ENCODE peak calls at places on chromosomes 13 and 19, in five cellular contexts. One of them, this sample, is unnamed. For H3K4me1, the result is how much of the 10 kb centered on the place peaks cover.

GRCh38 chr13:40656358-40656757 is 10.1 kb downstream of the FOXO1 start:
- DNase-seq in transverse colon: no peak
- DNase-seq in H1: no peak
- DNase-seq in uterus: no peak
- DNase-seq in heart left ventricle: no peak
- DNase-seq in this sample: no peak

GRCh38 chr19:54248016-54248601 is 5.5 kb upstream of the LILRA6 start:
- DNase-seq in transverse colon: peak
- DNase-seq in uterus: no peak
- DNase-seq in heart left ventricle: peak
- DNase-seq in H1: no peak
- DNase-seq in this sample: no peak

GRCh38 chr13:23627419-23627818 is 57.2 kb downstream of the TNFRSF19 start:
- DNase-seq in heart left ventricle: no peak
- DNase-seq in transverse colon: no peak
- DNase-seq in uterus: no peak
- DNase-seq in H1: no peak
- DNase-seq in this sample: no peak

GRCh38 chr19:4375164-4375619 is 25.2 kb downstream of the SH3GL1 start:
- DNase-seq in heart left ventricle: no peak
- DNase-seq in transverse colon: peak
- DNase-seq in H1: peak
- DNase-seq in uterus: no peak
- DNase-seq in this sample: no peak

GRCh38 chr13:19062801-19063200 is 118.8 kb downstream of the TUBA3C start:
- DNase-seq in H1: no peak
- DNase-seq in uterus: no peak
- DNase-seq in heart left ventricle: no peak
- DNase-seq in transverse colon: no peak
- DNase-seq in this sample: no peak

GRCh38 chr13:60617863-60618733 is 221.1 kb downstream of the TDRD3 start:
- DNase-seq in H1: peak
- DNase-seq in uterus: no peak
- DNase-seq in heart left ventricle: no peak
- DNase-seq in transverse colon: no peak
- DNase-seq in this sample: no peak

GRCh38 chr13:30355405-30355741 is 48.0 kb upstream of the KATNAL1 start:
- DNase-seq in uterus: no peak
- DNase-seq in transverse colon: no peak
- DNase-seq in heart left ventricle: no peak
- DNase-seq in H1: peak
- DNase-seq in this sample: no peak

GRCh38 chr13:112184851-112185371 is 118.0 kb downstream of the SOX1 start:
- DNase-seq in heart left ventricle: no peak
- DNase-seq in transverse colon: no peak
- DNase-seq in H1: no peak
- DNase-seq in uterus: no peak
- DNase-seq in this sample: no peak

GRCh38 chr13:50410921-50411712 is 395.9 kb downstream of the KCNRG start:
- DNase-seq in H1: no peak
- DNase-seq in uterus: peak
- DNase-seq in transverse colon: no peak
- DNase-seq in heart left ventricle: no peak
- DNase-seq in this sample: no peak

GRCh38 chr13:51396352-51396751 is 56.5 kb downstream of the INTS6 start:
- DNase-seq in H1: no peak
- DNase-seq in uterus: no peak
- DNase-seq in heart left ventricle: no peak
- DNase-seq in transverse colon: no peak
- DNase-seq in this sample: no peak

GRCh38 chr19:16135410-16136127 is 7.9 kb upstream of the HSH2D start:
- DNase-seq in heart left ventricle: no peak
- DNase-seq in uterus: no peak
- DNase-seq in H1: no peak
- DNase-seq in transverse colon: no peak
- DNase-seq in this sample: no peak
- H3K4me1 ChIP-seq in heart left ventricle: under half
- H3K4me1 ChIP-seq in uterus: under half
- H3K4me1 ChIP-seq in H1: under half
- H3K4me1 ChIP-seq in transverse colon: under half
- H3K4me1 ChIP-seq in this sample: under half

GRCh38 chr19:16254851-16255408 is 57.2 kb downstream of the AP1M1 start:
- DNase-seq in transverse colon: no peak
- DNase-seq in H1: no peak
- DNase-seq in uterus: no peak
- DNase-seq in heart left ventricle: no peak
- DNase-seq in this sample: no peak

GRCh38 chr19:16257509-16258002 is 59.8 kb downstream of the AP1M1 start:
- DNase-seq in uterus: no peak
- DNase-seq in heart left ventricle: no peak
- DNase-seq in H1: no peak
- DNase-seq in transverse colon: no peak
- DNase-seq in this sample: no peak

GRCh38 chr19:16248380-16249023 is 50.8 kb downstream of the AP1M1 start:
- DNase-seq in H1: no peak
- DNase-seq in heart left ventricle: no peak
- DNase-seq in transverse colon: no peak
- DNase-seq in uterus: no peak
- DNase-seq in this sample: no peak

GRCh38 chr19:16249826-16250434 is 52.2 kb downstream of the AP1M1 start:
- DNase-seq in transverse colon: no peak
- DNase-seq in heart left ventricle: no peak
- DNase-seq in H1: no peak
- DNase-seq in uterus: no peak
- DNase-seq in this sample: no peak

DNA sequence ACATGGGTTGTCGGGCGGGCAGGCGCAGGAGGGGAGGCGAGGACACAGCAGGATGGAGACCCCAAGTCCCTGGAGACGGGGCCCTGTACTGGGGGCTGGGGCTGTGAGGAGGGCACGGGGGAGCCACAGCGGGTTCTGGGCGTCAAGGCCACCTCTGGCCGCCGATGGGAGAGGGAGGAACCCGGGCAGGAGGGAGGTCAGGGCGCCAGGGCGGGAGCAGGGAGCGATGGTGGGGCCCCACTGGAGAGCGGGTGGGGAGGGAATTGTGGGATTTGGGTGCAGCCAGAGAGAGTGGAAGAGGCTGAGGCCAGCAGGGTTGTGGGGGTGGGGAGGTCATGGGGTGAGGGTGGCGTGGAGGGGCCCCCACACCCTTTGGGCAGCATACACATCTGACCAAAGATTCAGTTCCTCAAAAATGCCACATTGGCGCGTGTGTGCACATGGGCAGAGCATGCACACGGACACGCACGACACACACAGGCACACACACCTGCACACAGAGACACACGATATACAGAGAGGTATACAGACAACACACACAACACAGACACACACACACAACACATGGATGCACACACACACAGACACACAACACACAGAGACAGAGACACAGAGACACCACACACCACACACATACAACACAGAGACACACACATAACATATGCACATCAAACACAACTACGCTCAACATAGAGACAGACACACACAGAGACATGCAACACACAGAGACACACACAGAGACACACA is 54.9 kb downstream of the AP1M1 start:
- DNase-seq in H1: no peak
- DNase-seq in transverse colon: peak
- DNase-seq in heart left ventricle: no peak
- DNase-seq in uterus: no peak
- DNase-seq in this sample: no peak
- H3K27ac ChIP-seq in H1: no peak
- H3K27ac ChIP-seq in transverse colon: no peak
- H3K27ac ChIP-seq in heart left ventricle: peak
- H3K27ac ChIP-seq in uterus: no peak
- H3K27ac ChIP-seq in this sample: no peak

DNA sequence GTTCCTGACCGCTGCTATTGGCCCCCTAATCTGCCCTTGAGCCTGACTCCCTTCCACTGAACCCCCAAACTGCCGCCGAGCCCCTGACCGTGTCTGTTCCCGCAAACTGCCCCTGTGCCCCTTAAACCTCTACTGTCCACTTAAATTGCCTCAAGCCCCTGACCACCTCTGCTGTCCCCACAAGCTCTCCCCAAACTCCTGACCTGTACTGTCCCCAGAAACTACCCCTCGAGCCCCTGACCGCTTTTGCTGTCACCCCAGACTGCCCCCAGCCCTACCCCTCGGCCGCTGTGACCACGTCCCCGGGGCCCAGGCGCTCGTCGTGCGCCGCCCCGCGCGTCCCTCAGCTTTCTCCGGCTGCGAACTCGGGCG is 382 bp downstream of the ZNF77 start:
- DNase-seq in uterus: no peak
- DNase-seq in heart left ventricle: no peak
- DNase-seq in transverse colon: no peak
- DNase-seq in H1: no peak
- DNase-seq in this sample: no peak
- TF ChIP-seq POLR2A in uterus: no peak
- TF ChIP-seq POLR2A in heart left ventricle: no peak
- TF ChIP-seq POLR2A in transverse colon: no peak
- TF ChIP-seq POLR2A in H1: no peak
- TF ChIP-seq POLR2A in this sample: no peak

DNA sequence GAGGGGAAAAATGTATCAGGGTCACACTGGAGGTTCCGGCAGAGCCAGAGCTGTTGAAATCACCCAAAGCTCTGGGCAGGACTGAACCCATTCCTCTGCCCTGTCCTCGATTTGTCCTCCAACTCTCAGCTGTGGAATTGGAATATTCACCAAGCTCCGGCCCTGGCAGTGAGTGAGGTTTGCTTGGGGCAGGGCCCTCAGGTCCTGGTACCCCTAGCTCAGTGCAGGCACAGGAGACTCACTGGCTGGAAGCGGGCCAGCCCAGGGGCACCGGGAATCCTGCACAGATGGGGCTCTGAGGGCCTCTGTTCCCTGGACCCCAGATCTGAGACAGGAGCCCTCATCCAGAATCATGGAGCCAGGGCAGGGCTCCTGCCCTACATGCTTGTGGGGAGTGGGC is 1322.3 kb downstream of the UQCRFS1 start:
- DNase-seq in transverse colon: no peak
- DNase-seq in uterus: no peak
- DNase-seq in heart left ventricle: no peak
- DNase-seq in H1: no peak
- DNase-seq in this sample: no peak
- H3K4me1 ChIP-seq in transverse colon: under half
- H3K4me1 ChIP-seq in uterus: under half
- H3K4me1 ChIP-seq in heart left ventricle: under half
- H3K4me1 ChIP-seq in H1: under half
- H3K4me1 ChIP-seq in this sample: under half

GRCh38 chr13:97196340-97196739 is 25.8 kb upstream of the MBNL2 start:
- DNase-seq in transverse colon: no peak
- DNase-seq in heart left ventricle: no peak
- DNase-seq in uterus: no peak
- DNase-seq in H1: no peak
- DNase-seq in this sample: no peak

GRCh38 chr13:97198753-97199152 is 23.4 kb upstream of the MBNL2 start:
- DNase-seq in transverse colon: no peak
- DNase-seq in uterus: no peak
- DNase-seq in H1: no peak
- DNase-seq in heart left ventricle: no peak
- DNase-seq in this sample: no peak

GRCh38 chr13:97202761-97203160 is 19.4 kb upstream of the MBNL2 start:
- DNase-seq in uterus: no peak
- DNase-seq in transverse colon: no peak
- DNase-seq in heart left ventricle: no peak
- DNase-seq in H1: no peak
- DNase-seq in this sample: no peak

GRCh38 chr13:97200081-97200942 is 21.8 kb upstream of the MBNL2 start:
- DNase-seq in uterus: no peak
- DNase-seq in heart left ventricle: no peak
- DNase-seq in transverse colon: no peak
- DNase-seq in H1: no peak
- DNase-seq in this sample: no peak

DNA sequence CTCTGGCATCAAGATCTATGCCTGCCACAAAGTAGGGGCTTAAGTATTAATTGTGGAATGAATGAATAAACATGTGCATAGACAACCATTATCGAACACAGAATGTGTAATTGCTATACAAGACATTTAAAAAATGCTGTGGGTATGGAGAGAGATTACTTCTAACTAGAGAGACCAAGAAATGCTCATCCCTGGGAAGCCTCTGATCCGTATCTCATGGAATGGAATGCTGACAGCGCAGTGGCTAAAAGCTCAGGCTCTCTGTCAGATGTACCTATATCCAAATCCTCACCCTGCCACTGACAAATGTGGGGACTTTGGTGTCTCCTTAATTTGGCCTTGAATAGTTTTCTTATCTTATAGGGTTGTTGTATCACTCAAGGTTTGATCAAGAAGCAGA is 22.7 kb upstream of the MBNL2 start:
- DNase-seq in transverse colon: no peak
- DNase-seq in heart left ventricle: no peak
- DNase-seq in uterus: no peak
- DNase-seq in H1: no peak
- DNase-seq in this sample: no peak
- H3K27ac ChIP-seq in transverse colon: no peak
- H3K27ac ChIP-seq in heart left ventricle: no peak
- H3K27ac ChIP-seq in uterus: no peak
- H3K27ac ChIP-seq in H1: no peak
- H3K27ac ChIP-seq in this sample: no peak

DNA sequence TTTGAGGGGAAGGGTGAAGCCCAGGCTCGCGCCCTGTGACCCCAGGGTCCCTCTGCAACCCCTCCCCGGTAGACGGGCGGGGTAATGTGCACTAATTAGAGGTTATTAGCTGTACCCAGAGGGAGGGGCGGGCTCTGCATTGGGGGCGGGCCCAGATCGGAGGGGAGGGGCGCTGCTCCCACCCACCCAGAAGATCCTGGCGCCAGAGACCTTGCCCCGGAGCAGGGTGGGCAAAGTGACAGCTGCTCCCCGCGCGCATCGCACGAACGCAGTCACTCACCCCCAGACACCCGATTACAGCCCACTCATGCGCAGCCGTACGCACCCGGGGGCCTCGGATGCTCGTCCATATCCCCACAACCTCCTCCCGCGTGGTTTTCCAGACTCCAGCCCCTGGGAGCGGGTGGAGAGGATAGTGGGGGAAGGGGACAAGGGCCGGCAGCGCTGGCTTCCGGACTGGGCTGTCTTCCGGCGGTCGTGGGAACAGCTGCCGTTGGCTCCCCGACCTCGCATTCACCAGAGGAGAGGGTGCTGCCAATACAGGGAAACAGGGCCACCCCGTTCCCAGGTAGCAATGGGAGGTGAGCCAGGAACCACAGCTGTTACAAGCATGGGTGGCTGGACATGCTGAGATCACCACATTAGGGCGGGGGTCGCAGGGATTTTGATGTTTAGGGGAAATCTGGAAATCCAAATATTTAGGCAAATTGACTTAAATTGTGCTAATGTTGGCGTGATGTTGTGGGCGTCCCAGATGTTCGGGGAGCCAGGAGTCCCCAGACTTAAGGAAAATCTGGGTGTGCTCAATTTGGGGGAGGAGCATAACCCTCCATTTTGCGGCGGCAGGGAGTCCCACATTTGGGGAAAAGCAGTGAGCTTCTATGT is 2.9 kb upstream of the HOOK2 start:
- DNase-seq in transverse colon: peak
- DNase-seq in heart left ventricle: peak
- DNase-seq in H1: peak
- DNase-seq in uterus: peak
- DNase-seq in this sample: no peak
- TF ChIP-seq POLR2A in transverse colon: peak
- TF ChIP-seq POLR2A in heart left ventricle: peak
- TF ChIP-seq POLR2A in H1: no peak
- TF ChIP-seq POLR2A in uterus: peak
- TF ChIP-seq POLR2A in this sample: peak

GRCh38 chr13:110915874-110916670 is 1.2 kb upstream of the ANKRD10 start:
- DNase-seq in heart left ventricle: no peak
- DNase-seq in transverse colon: no peak
- DNase-seq in uterus: no peak
- DNase-seq in H1: no peak
- DNase-seq in this sample: no peak
- H3K4me1 ChIP-seq in heart left ventricle: under half
- H3K4me1 ChIP-seq in transverse colon: under half
- H3K4me1 ChIP-seq in uterus: under half
- H3K4me1 ChIP-seq in H1: under half
- H3K4me1 ChIP-seq in this sample: under half